ENCODE peak calls at places on chromosomes 6 and 20, in five cellular contexts. One of them, this sample, is unnamed.

GRCh38 chr6:99779631-99780555 is 173.3 kb downstream of the PRDM13 start:
- DNase-seq in activated CD8-positive, alpha-beta T cell treated with anti-CD3 and anti-CD28 coated beads, Interleukin-2, amount 10 ng/mL, durations not matched to agents 7 days and 5 days: no peak
- DNase-seq in EL: no peak
- DNase-seq in glutamatergic neuron: no peak
- DNase-seq in RPMI7951: no peak
- DNase-seq in this sample: no peak

GRCh38 chr20:63397155-63397843 is 36.1 kb upstream of the CHRNA4 start:
- DNase-seq in activated CD8-positive, alpha-beta T cell treated with anti-CD3 and anti-CD28 coated beads, Interleukin-2, amount 10 ng/mL, durations not matched to agents 7 days and 5 days: no peak
- DNase-seq in EL: no peak
- DNase-seq in RPMI7951: no peak
- DNase-seq in glutamatergic neuron: no peak
- DNase-seq in this sample: no peak

GRCh38 chr6:93416575-93417420 is 2.6 kb downstream of the EPHA7 start:
- DNase-seq in EL: no peak
- DNase-seq in RPMI7951: no peak
- DNase-seq in activated CD8-positive, alpha-beta T cell treated with anti-CD3 and anti-CD28 coated beads, Interleukin-2, amount 10 ng/mL, durations not matched to agents 7 days and 5 days: peak
- DNase-seq in glutamatergic neuron: peak
- DNase-seq in this sample: no peak

GRCh38 chr6:89818977-89819335 is 638 bp downstream of the MDN1 start:
- DNase-seq in activated CD8-positive, alpha-beta T cell treated with anti-CD3 and anti-CD28 coated beads, Interleukin-2, amount 10 ng/mL, durations not matched to agents 7 days and 5 days: no peak
- DNase-seq in glutamatergic neuron: no peak
- DNase-seq in RPMI7951: peak
- DNase-seq in EL: peak
- DNase-seq in this sample: no peak

GRCh38 chr20:64220420-64220819 is 35.1 kb upstream of the PCMTD2 start:
- DNase-seq in EL: no peak
- DNase-seq in RPMI7951: no peak
- DNase-seq in glutamatergic neuron: no peak
- DNase-seq in activated CD8-positive, alpha-beta T cell treated with anti-CD3 and anti-CD28 coated beads, Interleukin-2, amount 10 ng/mL, durations not matched to agents 7 days and 5 days: no peak
- DNase-seq in this sample: no peak

GRCh38 chr6:96611342-96611964 is 48.5 kb downstream of the FHL5 start:
- DNase-seq in activated CD8-positive, alpha-beta T cell treated with anti-CD3 and anti-CD28 coated beads, Interleukin-2, amount 10 ng/mL, durations not matched to agents 7 days and 5 days: no peak
- DNase-seq in glutamatergic neuron: no peak
- DNase-seq in EL: no peak
- DNase-seq in RPMI7951: no peak
- DNase-seq in this sample: no peak

GRCh38 chr6:166443166-166443565 is 60.4 kb upstream of the MPC1 start:
- DNase-seq in EL: no peak
- DNase-seq in RPMI7951: no peak
- DNase-seq in glutamatergic neuron: no peak
- DNase-seq in activated CD8-positive, alpha-beta T cell treated with anti-CD3 and anti-CD28 coated beads, Interleukin-2, amount 10 ng/mL, durations not matched to agents 7 days and 5 days: no peak
- DNase-seq in this sample: no peak

GRCh38 chr6:157269261-157269794 is 54.0 kb downstream of the TMEM242 start:
- DNase-seq in glutamatergic neuron: no peak
- DNase-seq in activated CD8-positive, alpha-beta T cell treated with anti-CD3 and anti-CD28 coated beads, Interleukin-2, amount 10 ng/mL, durations not matched to agents 7 days and 5 days: no peak
- DNase-seq in EL: peak
- DNase-seq in RPMI7951: peak
- DNase-seq in this sample: peak

GRCh38 chr6:13725570-13725969 is 13.9 kb upstream of the RANBP9 start:
- DNase-seq in EL: peak
- DNase-seq in activated CD8-positive, alpha-beta T cell treated with anti-CD3 and anti-CD28 coated beads, Interleukin-2, amount 10 ng/mL, durations not matched to agents 7 days and 5 days: peak
- DNase-seq in glutamatergic neuron: no peak
- DNase-seq in RPMI7951: peak
- DNase-seq in this sample: no peak

GRCh38 chr6:6825986-6826901 is 237.7 kb downstream of the LY86 start:
- DNase-seq in activated CD8-positive, alpha-beta T cell treated with anti-CD3 and anti-CD28 coated beads, Interleukin-2, amount 10 ng/mL, durations not matched to agents 7 days and 5 days: peak
- DNase-seq in EL: peak
- DNase-seq in RPMI7951: peak
- DNase-seq in glutamatergic neuron: no peak
- DNase-seq in this sample: no peak

GRCh38 chr6:127207591-127208120 is 59.0 kb upstream of the RNF146 start:
- DNase-seq in EL: peak
- DNase-seq in RPMI7951: peak
- DNase-seq in glutamatergic neuron: no peak
- DNase-seq in activated CD8-positive, alpha-beta T cell treated with anti-CD3 and anti-CD28 coated beads, Interleukin-2, amount 10 ng/mL, durations not matched to agents 7 days and 5 days: no peak
- DNase-seq in this sample: peak

GRCh38 chr6:113671440-113671839 is 185.7 kb upstream of the MARCKS start:
- DNase-seq in RPMI7951: no peak
- DNase-seq in glutamatergic neuron: no peak
- DNase-seq in EL: no peak
- DNase-seq in activated CD8-positive, alpha-beta T cell treated with anti-CD3 and anti-CD28 coated beads, Interleukin-2, amount 10 ng/mL, durations not matched to agents 7 days and 5 days: no peak
- DNase-seq in this sample: no peak

GRCh38 chr6:148090326-148090725 is 252.3 kb upstream of the SASH1 start:
- DNase-seq in RPMI7951: no peak
- DNase-seq in glutamatergic neuron: no peak
- DNase-seq in activated CD8-positive, alpha-beta T cell treated with anti-CD3 and anti-CD28 coated beads, Interleukin-2, amount 10 ng/mL, durations not matched to agents 7 days and 5 days: no peak
- DNase-seq in EL: no peak
- DNase-seq in this sample: no peak

GRCh38 chr20:19974621-19975435 is 42.3 kb upstream of the NAA20 start:
- DNase-seq in EL: peak
- DNase-seq in RPMI7951: peak
- DNase-seq in glutamatergic neuron: no peak
- DNase-seq in activated CD8-positive, alpha-beta T cell treated with anti-CD3 and anti-CD28 coated beads, Interleukin-2, amount 10 ng/mL, durations not matched to agents 7 days and 5 days: no peak
- DNase-seq in this sample: peak

GRCh38 chr6:143522034-143522600 is 10.6 kb upstream of the FUCA2 start:
- DNase-seq in EL: no peak
- DNase-seq in activated CD8-positive, alpha-beta T cell treated with anti-CD3 and anti-CD28 coated beads, Interleukin-2, amount 10 ng/mL, durations not matched to agents 7 days and 5 days: no peak
- DNase-seq in glutamatergic neuron: no peak
- DNase-seq in RPMI7951: no peak
- DNase-seq in this sample: no peak

GRCh38 chr20:35302421-35303335 is 10.5 kb upstream of the FAM83C start:
- DNase-seq in activated CD8-positive, alpha-beta T cell treated with anti-CD3 and anti-CD28 coated beads, Interleukin-2, amount 10 ng/mL, durations not matched to agents 7 days and 5 days: no peak
- DNase-seq in EL: peak
- DNase-seq in glutamatergic neuron: no peak
- DNase-seq in RPMI7951: no peak
- DNase-seq in this sample: no peak

GRCh38 chr20:14488756-14489479 is 151.5 kb upstream of the FLRT3 start:
- DNase-seq in glutamatergic neuron: no peak
- DNase-seq in RPMI7951: no peak
- DNase-seq in activated CD8-positive, alpha-beta T cell treated with anti-CD3 and anti-CD28 coated beads, Interleukin-2, amount 10 ng/mL, durations not matched to agents 7 days and 5 days: no peak
- DNase-seq in EL: no peak
- DNase-seq in this sample: no peak

GRCh38 chr6:135280375-135281136 is 99.4 kb downstream of the MYB start:
- DNase-seq in RPMI7951: peak
- DNase-seq in glutamatergic neuron: no peak
- DNase-seq in activated CD8-positive, alpha-beta T cell treated with anti-CD3 and anti-CD28 coated beads, Interleukin-2, amount 10 ng/mL, durations not matched to agents 7 days and 5 days: no peak
- DNase-seq in EL: peak
- DNase-seq in this sample: no peak

GRCh38 chr20:33765099-33765498 is 33.3 kb downstream of the ZNF341 start:
- DNase-seq in glutamatergic neuron: no peak
- DNase-seq in EL: no peak
- DNase-seq in activated CD8-positive, alpha-beta T cell treated with anti-CD3 and anti-CD28 coated beads, Interleukin-2, amount 10 ng/mL, durations not matched to agents 7 days and 5 days: no peak
- DNase-seq in RPMI7951: no peak
- DNase-seq in this sample: no peak

GRCh38 chr6:37303891-37304503 is 46.1 kb upstream of the TMEM217 start:
- DNase-seq in EL: peak
- DNase-seq in glutamatergic neuron: peak
- DNase-seq in activated CD8-positive, alpha-beta T cell treated with anti-CD3 and anti-CD28 coated beads, Interleukin-2, amount 10 ng/mL, durations not matched to agents 7 days and 5 days: peak
- DNase-seq in RPMI7951: peak
- DNase-seq in this sample: no peak

GRCh38 chr20:59744756-59745155 is 140.4 kb downstream of the PHACTR3 start:
- DNase-seq in RPMI7951: no peak
- DNase-seq in activated CD8-positive, alpha-beta T cell treated with anti-CD3 and anti-CD28 coated beads, Interleukin-2, amount 10 ng/mL, durations not matched to agents 7 days and 5 days: no peak
- DNase-seq in glutamatergic neuron: no peak
- DNase-seq in EL: no peak
- DNase-seq in this sample: no peak

GRCh38 chr6:4322134-4322845 is 186.9 kb upstream of the ECI2 start:
- DNase-seq in glutamatergic neuron: no peak
- DNase-seq in RPMI7951: no peak
- DNase-seq in EL: no peak
- DNase-seq in activated CD8-positive, alpha-beta T cell treated with anti-CD3 and anti-CD28 coated beads, Interleukin-2, amount 10 ng/mL, durations not matched to agents 7 days and 5 days: no peak
- DNase-seq in this sample: no peak

GRCh38 chr6:15893556-15894253 is 230.9 kb upstream of the DTNBP1 start:
- DNase-seq in activated CD8-positive, alpha-beta T cell treated with anti-CD3 and anti-CD28 coated beads, Interleukin-2, amount 10 ng/mL, durations not matched to agents 7 days and 5 days: no peak
- DNase-seq in RPMI7951: peak
- DNase-seq in EL: no peak
- DNase-seq in glutamatergic neuron: no peak
- DNase-seq in this sample: no peak

GRCh38 chr20:12315652-12316051 is 398.0 kb downstream of the BTBD3 start:
- DNase-seq in activated CD8-positive, alpha-beta T cell treated with anti-CD3 and anti-CD28 coated beads, Interleukin-2, amount 10 ng/mL, durations not matched to agents 7 days and 5 days: no peak
- DNase-seq in RPMI7951: no peak
- DNase-seq in glutamatergic neuron: no peak
- DNase-seq in EL: no peak
- DNase-seq in this sample: no peak

GRCh38 chr6:34570066-34570833 is 14.1 kb upstream of the SPDEF start:
- DNase-seq in activated CD8-positive, alpha-beta T cell treated with anti-CD3 and anti-CD28 coated beads, Interleukin-2, amount 10 ng/mL, durations not matched to agents 7 days and 5 days: no peak
- DNase-seq in RPMI7951: no peak
- DNase-seq in EL: no peak
- DNase-seq in glutamatergic neuron: no peak
- DNase-seq in this sample: no peak

GRCh38 chr20:26315054-26315453 is 618.4 kb upstream of the ZNF337 start:
- DNase-seq in RPMI7951: no peak
- DNase-seq in glutamatergic neuron: no peak
- DNase-seq in activated CD8-positive, alpha-beta T cell treated with anti-CD3 and anti-CD28 coated beads, Interleukin-2, amount 10 ng/mL, durations not matched to agents 7 days and 5 days: no peak
- DNase-seq in EL: no peak
- DNase-seq in this sample: no peak

GRCh38 chr6:16770701-16771569 is 9.7 kb upstream of the ATXN1 start:
- DNase-seq in EL: peak
- DNase-seq in RPMI7951: peak
- DNase-seq in activated CD8-positive, alpha-beta T cell treated with anti-CD3 and anti-CD28 coated beads, Interleukin-2, amount 10 ng/mL, durations not matched to agents 7 days and 5 days: peak
- DNase-seq in glutamatergic neuron: peak
- DNase-seq in this sample: no peak